ENCODE peak calls at places on chromosomes 13 and 19, in seven cellular contexts. K is stimulated activated naive CD8-positive, alpha-beta T cell treated with anti-CD3 and anti-CD28 coated beads, Interleukin-15, Interleukin-2, amounts not matched to agents 100 U/mL and 50 U/mL, for 24 hours; R is NCI-H2227 treated with DMSO at 0.1 percent for 48 hours; H is mucosa of gallbladder; O is NCI-H1417; N is NCI-H1436; T is choroid plexus epithelial cell. Y is an unnamed sample.

GRCh38 chr19:29539131-29539530 is 13.3 kb downstream of the VSTM2B start:
- DNase-seq in T (no peak), O (no peak), K (no peak), H (no peak), R (no peak), N (no peak), Y (no peak)

GRCh38 chr13:110705356-110705825 is 525 bp downstream of the CARS2 start:
- DNase-seq in N (no peak), R (no peak), H (no peak), T (no peak), K (no peak), O (peak; percentile 68), Y (no peak)

GRCh38 chr13:65275838-65276630 is 1954.1 kb downstream of the PCDH9 start:
- DNase-seq in K (no peak), H (peak; percentile 51), O (no peak), R (no peak), T (no peak), N (no peak), Y (no peak)

GRCh38 chr19:40756502-40757110 is 5.6 kb downstream of the SNRPA start:
- DNase-seq in R (no peak), T (no peak), K (peak; percentile 71), N (no peak), H (no peak), O (no peak), Y (no peak)

GRCh38 chr19:17092696-17093095 is 17.1 kb downstream of the MYO9B start:
- DNase-seq in T (no peak), N (no peak), H (no peak), K (no peak), O (no peak), R (no peak), Y (no peak)

GRCh38 chr19:10418281-10419199 is 1.8 kb upstream of the PDE4A start:
- DNase-seq in R (no peak), O (peak; percentile 53), H (no peak), K (peak; percentile 36), T (peak; percentile 29), N (no peak), Y (no peak)

GRCh38 chr13:68490594-68490993 is 1260.5 kb upstream of the PCDH9 start:
- DNase-seq in K (no peak), R (no peak), N (no peak), O (no peak), H (no peak), T (no peak), Y (no peak)

GRCh38 chr13:24274452-24274971 is 34.9 kb upstream of the C1QTNF9 start:
- DNase-seq in O (no peak), T (peak; percentile 44), R (no peak), H (peak; percentile 36), N (no peak), K (peak; percentile 80), Y (no peak)

GRCh38 chr13:71712988-71713653 is 153.9 kb downstream of the DACH1 start:
- DNase-seq in H (peak; percentile 32), T (peak; percentile 68), N (no peak), O (peak; percentile 37), K (no peak), R (no peak), Y (no peak)